ENCODE peak calls at places on chromosome 20, in nine cellular contexts. F, R, I, W, G, J, K, P and M are unnamed samples.

GRCh38 chr20:19995220-19995863 is 21.8 kb upstream of the NAA20 start:
- DNase-seq in F (peak; percentile 47), R (peak; percentile 56), I (no peak), W (no peak), G (peak; percentile 64), J (peak; percentile 67), K (no peak), P (peak; percentile 32), M (no peak)

GRCh38 chr20:61905781-61906523 is 159.7 kb downstream of the TAF4 start:
- DNase-seq in F (no peak), R (no peak), I (no peak), W (peak; percentile 45), G (no peak), J (no peak), K (no peak), P (no peak), M (no peak)

GRCh38 chr20:11315506-11315905 is 602.2 kb upstream of the BTBD3 start:
- DNase-seq in F (no peak), R (no peak), I (no peak), W (no peak), G (no peak), J (no peak), K (no peak), P (no peak), M (no peak)

GRCh38 chr20:58891686-58892125 is 39.2 kb downstream of the GNAS start:
- DNase-seq in F (no peak), R (no peak), I (no peak), W (no peak), G (no peak), J (peak; percentile 58), K (peak; percentile 71), P (peak; percentile 55), M (peak; percentile 61)

GRCh38 chr20:13131688-13132087 is 89.4 kb upstream of the ISM1 start:
- DNase-seq in F (no peak), R (no peak), I (no peak), W (no peak), G (no peak), J (no peak), K (no peak), P (no peak), M (no peak)

GRCh38 chr20:63163596-63164560 is 52.1 kb downstream of the YTHDF1 start:
- DNase-seq in F (no peak), R (no peak), I (no peak), W (no peak), G (no peak), J (no peak), K (no peak), P (no peak), M (peak; percentile 13)

GRCh38 chr20:63448050-63448449 is 24.4 kb downstream of the KCNQ2 start:
- DNase-seq in F (no peak), R (no peak), I (no peak), W (no peak), G (no peak), J (no peak), K (no peak), P (no peak), M (no peak)

GRCh38 chr20:51380401-51381385 is 161.8 kb downstream of the NFATC2 start:
- DNase-seq in F (no peak), R (no peak), I (no peak), W (peak; percentile 72), G (no peak), J (no peak), K (no peak), P (no peak), M (no peak)

GRCh38 chr20:36454664-36455427 is 86.5 kb upstream of the MYL9 start:
- DNase-seq in F (peak; percentile 92), R (peak; percentile 79), I (no peak), W (peak; percentile 70), G (no peak), J (no peak), K (no peak), P (peak; percentile 69), M (peak; percentile 45)

GRCh38 chr20:20334489-20334888 is 33.4 kb upstream of the INSM1 start:
- DNase-seq in F (no peak), R (no peak), I (no peak), W (no peak), G (no peak), J (no peak), K (no peak), P (no peak), M (no peak)

GRCh38 chr20:3420211-3420707 is 12.8 kb upstream of the DNAAF9 start:
- DNase-seq in F (peak; percentile 82), R (peak; percentile 34), I (no peak), W (no peak), G (peak; percentile 41), J (peak; percentile 61), K (no peak), P (peak; percentile 17), M (no peak)

GRCh38 chr20:44584103-44584690 is 1.8 kb downstream of the PKIG start:
- DNase-seq in F (no peak), R (no peak), I (no peak), W (no peak), G (no peak), J (no peak), K (no peak), P (no peak), M (no peak)

GRCh38 chr20:44586289-44586911 is 4.0 kb downstream of the PKIG start:
- DNase-seq in F (no peak), R (no peak), I (no peak), W (peak; percentile 84), G (no peak), J (peak; percentile 88), K (no peak), P (no peak), M (no peak)

GRCh38 chr20:44586986-44587980 is 4.9 kb downstream of the PKIG start:
- DNase-seq in F (no peak), R (no peak), I (no peak), W (no peak), G (peak; percentile 50), J (no peak), K (no peak), P (no peak), M (no peak)

GRCh38 chr20:44583179-44583578 is 800 bp downstream of the PKIG start:
- DNase-seq in F (no peak), R (no peak), I (no peak), W (no peak), G (peak; percentile 37), J (no peak), K (no peak), P (no peak), M (no peak)

GRCh38 chr20:44585042-44585968 is 2.9 kb downstream of the PKIG start:
- DNase-seq in F (no peak), R (no peak), I (no peak), W (no peak), G (no peak), J (no peak), K (no peak), P (no peak), M (no peak)
- H3K4me1 ChIP-seq in F (peaks cover 35% of the 10 kb centered on the region), R (peaks cover 6% of the 10 kb centered on the region), I (peaks cover 30% of the 10 kb centered on the region), W (peaks cover 96% of the 10 kb centered on the region), G (peaks cover 21% of the 10 kb centered on the region), J (peaks cover 5% of the 10 kb centered on the region), K (peaks cover 21% of the 10 kb centered on the region), P (peaks cover 5% of the 10 kb centered on the region), M (peaks cover 37% of the 10 kb centered on the region)

DNA sequence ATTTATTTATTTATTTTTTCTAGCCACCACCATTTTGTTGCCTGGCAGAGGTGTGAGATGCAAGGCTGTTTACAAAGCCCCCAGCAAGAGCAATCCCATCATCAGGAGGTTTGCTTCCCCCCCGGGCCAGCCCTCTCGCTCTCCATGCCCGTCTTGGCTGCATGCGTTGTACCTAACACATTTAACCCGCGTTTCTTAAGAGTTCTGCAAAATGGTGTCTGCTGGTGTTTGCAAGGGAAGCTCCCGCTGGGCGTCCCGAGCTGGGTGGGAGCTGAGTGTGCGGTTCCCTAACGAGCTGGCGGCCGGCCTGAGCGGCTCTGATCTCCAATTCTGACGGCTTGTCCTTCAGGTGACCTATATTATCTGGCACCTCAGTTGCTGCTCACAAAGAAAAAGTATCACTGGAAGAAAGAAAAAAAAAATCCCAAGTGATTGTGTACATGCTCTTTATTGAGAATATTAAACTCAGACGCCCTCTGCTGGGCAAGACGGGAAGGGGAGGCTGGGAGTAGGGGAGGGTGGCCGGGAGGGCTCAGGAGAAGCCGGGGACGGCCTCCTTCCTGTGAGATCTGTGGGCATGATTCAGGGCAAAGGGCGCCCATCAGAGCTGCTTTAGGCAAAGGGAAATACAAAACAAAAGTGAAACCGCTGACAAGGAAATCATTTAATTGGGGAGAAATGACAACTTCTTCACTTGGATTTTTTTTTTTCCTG is 154.8 kb downstream of the BCAS1 start:
- DNase-seq in F (peak; percentile 98), R (peak; percentile 98), I (peak; percentile 97), W (peak; percentile 97), G (peak; percentile 86), J (peak; percentile 99), K (peak; percentile 94), P (peak; percentile 93), M (peak; percentile 96)
- TF ChIP-seq POLR2A in F (no peak), R (no peak), I (no peak), W (no peak), G (peak; percentile 53), J (peak; percentile 10), K (no peak), P (no peak), M (no peak)

GRCh38 chr20:48986899-48987298 is 59.2 kb upstream of the CSE1L start:
- DNase-seq in F (peak; percentile 54), R (no peak), I (no peak), W (no peak), G (no peak), J (no peak), K (no peak), P (peak; percentile 29), M (no peak)
- TF ChIP-seq CTCF in F (peak; percentile 37), R (peak; percentile 26), I (no peak), W (no peak), G (peak; percentile 21), J (peak; percentile 11), K (no peak), P (peak; percentile 57), M (peak; percentile 16)

GRCh38 chr20:35054804-35055203 is 37.8 kb downstream of the TRPC4AP start:
- DNase-seq in F (no peak), R (no peak), I (no peak), W (no peak), G (no peak), J (no peak), K (no peak), P (no peak), M (no peak)
- H3K4me1 ChIP-seq in F (peaks cover 8% of the 10 kb centered on the region), R (peaks cover 2% of the 10 kb centered on the region), I (no peaks in the 10 kb centered on the region), W (peaks cover 21% of the 10 kb centered on the region), G (peaks cover 6% of the 10 kb centered on the region), J (no peaks in the 10 kb centered on the region), K (no peaks in the 10 kb centered on the region), P (peaks cover 9% of the 10 kb centered on the region), M (peaks cover 38% of the 10 kb centered on the region)

GRCh38 chr20:53597521-53598120 is 4.0 kb upstream of the ZNF217 start:
- DNase-seq in F (no peak), R (no peak), I (no peak), W (no peak), G (no peak), J (peak; percentile 22), K (no peak), P (no peak), M (no peak)
- TF ChIP-seq POLR2A in F (no peak), R (no peak), I (no peak), W (no peak), G (no peak), J (peak; percentile 67), K (no peak), P (peak; percentile 17), M (no peak)

DNA sequence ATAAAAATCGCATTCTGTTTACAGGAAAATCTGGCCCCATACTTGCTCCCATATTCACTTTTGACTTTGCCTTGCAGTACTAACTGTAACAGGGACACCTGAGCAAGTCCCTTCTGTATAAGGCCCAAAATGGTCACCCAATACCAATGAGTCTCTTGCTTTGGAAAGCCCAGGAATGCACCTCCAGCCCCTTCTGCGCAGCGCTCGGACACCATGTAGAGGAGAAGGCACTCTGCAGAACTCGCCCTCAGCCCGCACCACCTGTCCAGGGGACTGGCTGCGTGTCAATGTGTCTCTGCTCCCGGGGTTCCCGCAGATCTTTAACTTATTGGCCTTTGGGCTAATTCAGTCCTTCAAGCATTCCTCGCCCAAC is 746 bp upstream of the PRND start:
- DNase-seq in F (no peak), R (no peak), I (no peak), W (peak; percentile 81), G (no peak), J (no peak), K (peak; percentile 44), P (no peak), M (no peak)
- TF ChIP-seq CTCF in F (no peak), R (no peak), I (no peak), W (peak; percentile 54), G (no peak), J (no peak), K (no peak), P (no peak), M (no peak)